ENCODE peak calls at places on chromosomes 11 and 22, in eight cellular contexts. F is spleen, E is right lobe of liver, Y is IMR-90, R is A549, M is body of pancreas, B is breast epithelium, Q is prostate gland. X is an unnamed sample.

GRCh38 chr22:37077802-37078448 is 26.4 kb downstream of the KCTD17 start:
- DNase-seq in R (peak; percentile 42), Y (peak; percentile 37), F (peak; percentile 93), Q (peak; percentile 32), E (no peak), M (peak; percentile 38), B (no peak), X (peak; percentile 61)

GRCh38 chr11:68664906-68665305 is 19.4 kb upstream of the GAL start:
- DNase-seq in R (no peak), E (peak; percentile 36), B (no peak), F (peak; percentile 34), M (no peak), Y (no peak), Q (no peak), X (no peak)

GRCh38 chr11:134949121-134949591 is 537.1 kb upstream of the B3GAT1 start:
- DNase-seq in Q (no peak), B (no peak), Y (peak; percentile 77), M (no peak), E (no peak), F (no peak), R (no peak), X (no peak)

GRCh38 chr11:112784323-112785073 is 176.7 kb upstream of the NCAM1 start:
- DNase-seq in E (no peak), F (no peak), B (no peak), Y (no peak), R (no peak), Q (peak; percentile 22), M (peak; percentile 59), X (peak; percentile 56)

GRCh38 chr11:86152006-86152862 is 83.3 kb upstream of the PICALM start:
- DNase-seq in B (no peak), R (no peak), Q (no peak), Y (peak; percentile 53), M (peak; percentile 34), E (no peak), F (no peak), X (no peak)

GRCh38 chr11:69007978-69008381 is 5.1 kb downstream of the MRGPRF start:
- DNase-seq in F (peak; percentile 43), R (peak; percentile 24), Q (no peak), B (no peak), E (peak; percentile 91), M (peak; percentile 38), Y (peak; percentile 71), X (no peak)

GRCh38 chr11:96126917-96127595 is 203.1 kb upstream of the MTMR2 start:
- DNase-seq in Y (no peak), B (no peak), F (no peak), Q (no peak), M (no peak), R (no peak), E (no peak), X (no peak)

GRCh38 chr11:9082575-9082974 is 8.8 kb downstream of the SCUBE2 start:
- DNase-seq in R (no peak), B (no peak), M (no peak), F (no peak), Y (no peak), E (no peak), Q (no peak), X (no peak)

GRCh38 chr22:26777402-26777801 is 120.0 kb downstream of the MIAT start:
- DNase-seq in E (no peak), F (no peak), Y (peak; percentile 5), Q (no peak), M (no peak), R (no peak), B (no peak), X (peak; percentile 82)

GRCh38 chr22:28435271-28435825 is 244.3 kb downstream of the TTC28 start:
- DNase-seq in F (no peak), Y (no peak), R (no peak), E (peak; percentile 82), B (peak; percentile 75), M (peak; percentile 83), Q (peak; percentile 83), X (no peak)

GRCh38 chr11:128505449-128506058 is 81.8 kb downstream of the ETS1 start:
- DNase-seq in E (no peak), M (no peak), Y (no peak), F (no peak), B (no peak), Q (no peak), R (no peak), X (no peak)

GRCh38 chr11:128506384-128506783 is 81.0 kb downstream of the ETS1 start:
- DNase-seq in M (no peak), Q (no peak), B (no peak), F (no peak), R (no peak), E (no peak), Y (no peak), X (no peak)

GRCh38 chr11:128507936-128508335 is 79.4 kb downstream of the ETS1 start:
- DNase-seq in Q (no peak), Y (no peak), R (no peak), E (no peak), B (no peak), F (no peak), M (no peak), X (no peak)

GRCh38 chr11:128508785-128509518 is 78.4 kb downstream of the ETS1 start:
- DNase-seq in B (no peak), E (no peak), Q (no peak), R (peak; percentile 74), M (no peak), Y (peak; percentile 86), F (no peak), X (no peak)

GRCh38 chr11:128506999-128507591 is 80.3 kb downstream of the ETS1 start:
- DNase-seq in Y (peak; percentile 96), R (peak; percentile 86), M (peak; percentile 87), E (peak; percentile 61), B (no peak), Q (peak; percentile 69), F (no peak), X (peak; percentile 88)
- H3K4me3 ChIP-seq in Y (peak overlapping the region; percentile 8), R (peak overlapping the region; percentile 39), M (no peak overlapping the region), E (peak overlapping the region; percentile 26), B (peak overlapping the region; percentile 12), Q (peak overlapping the region; percentile 12), F (peak overlapping the region; percentile 27), X (no peak overlapping the region)

GRCh38 chr22:19289475-19290161 is 1.9 kb downstream of the CLTCL1 start:
- DNase-seq in M (no peak), B (no peak), F (no peak), R (no peak), Y (peak; percentile 81), Q (no peak), E (no peak), X (no peak)
- H3K27ac ChIP-seq in M (no peak overlapping the region), B (no peak overlapping the region), F (no peak overlapping the region), R (peak overlapping the region; percentile 99), Y (no peak overlapping the region), Q (no peak overlapping the region), E (no peak overlapping the region), X (no peak overlapping the region)

DNA sequence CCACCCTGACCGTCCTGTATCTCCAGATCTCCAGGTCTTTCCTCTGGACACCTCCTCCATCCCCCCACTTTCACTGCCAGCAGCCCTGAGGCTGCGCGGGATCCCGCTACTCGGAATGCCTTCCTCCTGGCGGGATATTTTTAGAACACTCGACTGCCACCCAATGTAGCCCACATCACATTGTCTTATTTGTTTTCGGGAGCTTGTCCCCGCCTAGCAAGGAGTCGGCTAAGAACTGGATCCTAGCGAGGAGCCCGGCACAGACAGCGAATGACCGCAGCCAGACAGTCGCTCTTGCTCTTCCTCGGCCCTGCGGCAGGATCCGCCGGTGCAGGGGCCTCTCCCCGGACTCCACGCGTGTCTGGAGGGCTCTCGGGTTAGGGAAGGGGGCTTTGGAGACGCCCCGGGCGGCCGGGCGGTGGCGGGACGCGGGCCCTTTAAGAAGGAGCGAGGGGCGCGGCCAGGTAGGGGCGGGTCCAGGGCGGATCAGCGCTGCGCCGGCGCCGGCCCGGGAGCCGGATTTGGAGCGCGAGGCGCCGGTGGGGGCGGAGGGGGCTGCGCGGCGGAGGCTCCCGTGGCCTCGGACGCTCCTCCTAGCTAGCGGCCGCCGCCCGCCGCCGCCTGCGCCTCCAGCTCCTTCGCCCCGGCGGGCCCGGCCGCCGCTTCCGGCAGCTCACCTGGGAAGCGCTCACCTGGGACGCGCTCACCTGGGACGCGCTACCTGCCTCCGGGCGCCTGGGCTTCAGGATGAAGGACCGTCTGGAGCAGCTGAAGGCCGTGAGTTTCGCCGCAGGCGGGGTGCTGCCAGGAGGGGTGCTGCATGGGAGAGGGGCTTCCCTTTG is at the start of gene STX3:
- DNase-seq in Y (peak; percentile 35), F (peak; percentile 94), E (peak; percentile 81), M (peak; percentile 75), Q (peak; percentile 73), B (peak; percentile 70), R (peak; percentile 73), X (peak; percentile 77)
- TF ChIP-seq POLR2A in Y (no peak), F (no peak), E (peak; percentile 78), M (peak; percentile 37), Q (peak; percentile 52), B (no peak), R (no peak), X (peak; percentile 63)

GRCh38 chr11:94706211-94706610 is 61.9 kb upstream of the AMOTL1 start:
- DNase-seq in Y (peak; percentile 37), B (no peak), Q (peak; percentile 76), E (no peak), M (peak; percentile 8), R (no peak), F (no peak), X (no peak)
- H3K4me3 ChIP-seq in Y (no peak overlapping the region), B (no peak overlapping the region), Q (peak overlapping the region; percentile 16), E (no peak overlapping the region), M (no peak overlapping the region), R (no peak overlapping the region), F (no peak overlapping the region), X (no peak overlapping the region)

GRCh38 chr11:94793822-94794221 is 25.7 kb downstream of the AMOTL1 start:
- DNase-seq in M (no peak), E (no peak), F (no peak), B (no peak), Y (peak; percentile 81), R (no peak), Q (no peak), X (no peak)

GRCh38 chr11:94790771-94791180 is 22.6 kb downstream of the AMOTL1 start:
- DNase-seq in E (no peak), F (no peak), Y (peak; percentile 55), Q (no peak), M (no peak), B (no peak), R (no peak), X (no peak)

GRCh38 chr11:94793002-94793401 is 24.8 kb downstream of the AMOTL1 start:
- DNase-seq in Q (no peak), Y (peak; percentile 65), M (no peak), B (no peak), R (no peak), E (no peak), F (no peak), X (no peak)

GRCh38 chr11:94791216-94791889 is 23.2 kb downstream of the AMOTL1 start:
- DNase-seq in R (no peak), B (no peak), F (no peak), E (no peak), M (no peak), Q (no peak), Y (no peak), X (no peak)

GRCh38 chr11:94792453-94792852 is 24.3 kb downstream of the AMOTL1 start:
- DNase-seq in F (no peak), Y (no peak), M (no peak), B (no peak), E (no peak), Q (no peak), R (no peak), X (no peak)
- H3K27ac ChIP-seq in F (no peak overlapping the region), Y (no peak overlapping the region), M (peak overlapping the region; percentile 9), B (peak overlapping the region; percentile 46), E (no peak overlapping the region), Q (no peak overlapping the region), R (no peak overlapping the region), X (peak overlapping the region; percentile 1)

X was measured in adrenal gland.